ENCODE peak calls at places on chromosomes 1 and 21, in seven cellular contexts. H is effector CD4-positive, alpha-beta T cell; Q is RWPE1; M is effector memory CD8-positive, alpha-beta T cell; W is SK-N-SH; G is astrocyte of the spinal cord; B is NCI-H2081. X is an unnamed sample.

GRCh38 chr1:48493970-48494769 is 22.2 kb upstream of the SPATA6 start:
- DNase-seq in H (no peak), Q (no peak), M (no peak), W (no peak), G (peak), B (no peak), X (no peak)

GRCh38 chr1:212433577-212434462 is 1.1 kb downstream of the NENF start:
- DNase-seq in H (no peak), Q (no peak), M (no peak), W (peak), G (no peak), B (no peak), X (no peak)

GRCh38 chr21:14453964-14454641 is 71.2 kb upstream of the HSPA13 start:
- DNase-seq in H (no peak), Q (no peak), M (no peak), W (no peak), G (no peak), B (no peak), X (no peak)

GRCh38 chr21:26801524-26801923 is 43.7 kb downstream of the ADAMTS1 start:
- DNase-seq in H (no peak), Q (no peak), M (no peak), W (no peak), G (peak), B (no peak), X (no peak)

GRCh38 chr1:10838541-10838940 is 42.1 kb upstream of the CASZ1 start:
- DNase-seq in H (no peak), Q (no peak), M (no peak), W (no peak), G (no peak), B (peak), X (no peak)

GRCh38 chr1:92482665-92483441 is 3.9 kb downstream of the GFI1 start:
- DNase-seq in H (peak), Q (no peak), M (peak), W (peak), G (no peak), B (peak), X (no peak)

GRCh38 chr1:21277178-21277577 is 13.1 kb downstream of the ECE1 start:
- DNase-seq in H (no peak), Q (no peak), M (no peak), W (no peak), G (no peak), B (no peak), X (no peak)

GRCh38 chr1:164320780-164321683 is 238.0 kb upstream of the PBX1 start:
- DNase-seq in H (no peak), Q (no peak), M (no peak), W (peak), G (peak), B (no peak), X (no peak)

GRCh38 chr1:226697151-226697575 is 41.9 kb downstream of the ITPKB start:
- DNase-seq in H (no peak), Q (peak), M (no peak), W (no peak), G (peak), B (no peak), X (no peak)

GRCh38 chr1:151611288-151611790 is 511 bp upstream of the SNX27 start:
- DNase-seq in H (no peak), Q (no peak), M (peak), W (no peak), G (no peak), B (no peak), X (no peak)

GRCh38 chr1:156608981-156609380 is 7.7 kb upstream of the GPATCH4 start:
- DNase-seq in H (peak), Q (peak), M (peak), W (peak), G (no peak), B (peak), X (peak)

GRCh38 chr1:227805606-227806197 is 9.8 kb upstream of the PRSS38 start:
- DNase-seq in H (no peak), Q (peak), M (no peak), W (no peak), G (peak), B (no peak), X (no peak)

GRCh38 chr1:7299329-7299799 is 471.7 kb upstream of the VAMP3 start:
- DNase-seq in H (no peak), Q (peak), M (no peak), W (no peak), G (peak), B (no peak), X (no peak)

GRCh38 chr21:44334637-44335030 is 4.6 kb downstream of the CFAP410 start:
- DNase-seq in H (no peak), Q (no peak), M (no peak), W (no peak), G (no peak), B (no peak), X (no peak)

GRCh38 chr1:91744973-91745648 is 140.8 kb downstream of the TGFBR3 start:
- DNase-seq in H (no peak), Q (no peak), M (no peak), W (no peak), G (no peak), B (no peak), X (no peak)

GRCh38 chr1:147167361-147167760 is 4.9 kb downstream of the PRKAB2 start:
- DNase-seq in H (no peak), Q (peak), M (no peak), W (no peak), G (peak), B (no peak), X (no peak)

GRCh38 chr1:69568435-69569280 is 936 bp downstream of the LRRC7 start:
- DNase-seq in H (no peak), Q (no peak), M (no peak), W (peak), G (no peak), B (peak), X (no peak)

GRCh38 chr1:118396824-118397530 is 211.9 kb upstream of the SPAG17 start:
- DNase-seq in H (no peak), Q (no peak), M (no peak), W (no peak), G (no peak), B (no peak), X (no peak)

GRCh38 chr1:241715956-241716355 is 63.9 kb downstream of the WDR64 start:
- DNase-seq in H (no peak), Q (no peak), M (no peak), W (no peak), G (no peak), B (no peak), X (no peak)

GRCh38 chr1:41486053-41486891 is 1.8 kb upstream of the EDN2 start:
- DNase-seq in H (no peak), Q (no peak), M (no peak), W (no peak), G (peak), B (no peak), X (no peak)

GRCh38 chr1:115466433-115466832 is 128.4 kb upstream of the NGF start:
- DNase-seq in H (no peak), Q (no peak), M (no peak), W (no peak), G (no peak), B (no peak), X (no peak)

GRCh38 chr21:34779860-34780259 is 111.1 kb downstream of the CLIC6 start:
- DNase-seq in H (no peak), Q (no peak), M (no peak), W (no peak), G (no peak), B (no peak), X (no peak)

GRCh38 chr21:16579538-16579937 is 849.8 kb downstream of the USP25 start:
- DNase-seq in H (no peak), Q (no peak), M (no peak), W (no peak), G (peak), B (no peak), X (no peak)

GRCh38 chr1:151135433-151136385 is 10.7 kb downstream of the SEMA6C start:
- DNase-seq in H (no peak), Q (no peak), M (no peak), W (peak), G (no peak), B (no peak), X (no peak)

GRCh38 chr1:52424238-52424637 is 19.8 kb downstream of the PRPF38A start:
- DNase-seq in H (peak), Q (no peak), M (peak), W (no peak), G (no peak), B (no peak), X (no peak)

GRCh38 chr21:44510508-44511218 is 29.3 kb downstream of the KRTAP10-1 start:
- DNase-seq in H (peak), Q (peak), M (peak), W (peak), G (no peak), B (peak), X (peak)

GRCh38 chr1:235130766-235131270 is 2.2 kb upstream of the TOMM20 start:
- DNase-seq in H (no peak), Q (no peak), M (no peak), W (no peak), G (no peak), B (no peak), X (no peak)

GRCh38 chr21:24076179-24076578 is 1531.1 kb downstream of the MRPL39 start:
- DNase-seq in H (no peak), Q (no peak), M (no peak), W (no peak), G (peak), B (no peak), X (no peak)

GRCh38 chr1:160124709-160125478 is 9.3 kb downstream of the ATP1A2 start:
- DNase-seq in H (no peak), Q (peak), M (no peak), W (no peak), G (peak), B (no peak), X (no peak)

GRCh38 chr1:116666747-116667576 is 571 bp downstream of the IGSF3 start:
- DNase-seq in H (no peak), Q (peak), M (no peak), W (peak), G (no peak), B (no peak), X (no peak)

GRCh38 chr1:87151500-87152421 is 176.9 kb upstream of the LMO4 start:
- DNase-seq in H (no peak), Q (no peak), M (no peak), W (no peak), G (peak), B (no peak), X (peak)

GRCh38 chr1:147169840-147170674 is 2.2 kb downstream of the PRKAB2 start:
- DNase-seq in H (no peak), Q (no peak), M (no peak), W (no peak), G (no peak), B (no peak), X (no peak)